ENCODE peak calls at places on chromosome 11, in four cellular contexts. U is iPS DF 19.7; K is stimulated activated CD4-positive, alpha-beta T cell treated with anti-CD3 and anti-CD28 coated beads, Interleukin-2, amount 100 ng/mL, for 48 hours; N is NCI-H1417. M is an unnamed sample.

GRCh38 chr11:2194877-2195755 is 23.5 kb upstream of the TH start:
- DNase-seq in U (no peak), K (peak), N (no peak), M (no peak)

GRCh38 chr11:102384419-102385052 is 37.5 kb downstream of the BIRC2 start:
- DNase-seq in N (no peak), U (no peak), K (no peak), M (no peak)

GRCh38 chr11:47121056-47121455 is 55.6 kb downstream of the ARFGAP2 start:
- DNase-seq in K (no peak), U (no peak), N (no peak), M (no peak)

GRCh38 chr11:13216019-13217006 is 61.3 kb upstream of the BMAL1 start:
- DNase-seq in U (no peak), K (peak), N (no peak), M (no peak)

GRCh38 chr11:131033151-131033651 is 116.9 kb upstream of the SNX19 start:
- DNase-seq in K (no peak), N (no peak), U (no peak), M (no peak)

GRCh38 chr11:81725691-81726090 is 1008.0 kb downstream of the FAM181B start:
- DNase-seq in U (no peak), N (no peak), K (no peak), M (no peak)

GRCh38 chr11:42249401-42249800 is 789.9 kb upstream of the LRRC4C start:
- DNase-seq in N (no peak), U (no peak), K (no peak), M (no peak)

GRCh38 chr11:17531818-17532131 is 12.4 kb downstream of the USH1C start:
- DNase-seq in N (no peak), K (no peak), U (no peak), M (no peak)

GRCh38 chr11:64339754-64340408 is at the start of gene CCDC88B:
- DNase-seq in U (no peak), N (no peak), K (peak), M (peak)

GRCh38 chr11:95703059-95703458 is 86.5 kb downstream of the FAM76B start:
- DNase-seq in U (no peak), K (no peak), N (no peak), M (no peak)

GRCh38 chr11:67644042-67644441 is 4.5 kb upstream of the TBX10 start:
- DNase-seq in K (no peak), N (no peak), U (no peak), M (no peak)

GRCh38 chr11:134038897-134039470 is 29.9 kb upstream of the JAM3 start:
- DNase-seq in U (no peak), K (no peak), N (peak), M (no peak)

GRCh38 chr11:7281083-7281482 is 29.4 kb downstream of the SYT9 start:
- DNase-seq in N (no peak), U (no peak), K (no peak), M (no peak)

GRCh38 chr11:71282581-71283351 is 30.4 kb upstream of the SHANK2 start:
- DNase-seq in U (no peak), N (no peak), K (no peak), M (no peak)

GRCh38 chr11:27703453-27703852 is 3.2 kb upstream of the BDNF start:
- DNase-seq in K (no peak), N (no peak), U (no peak), M (no peak)

GRCh38 chr11:59174664-59175033 is 2.7 kb downstream of the DTX4 start:
- DNase-seq in U (no peak), K (no peak), N (no peak), M (no peak)

GRCh38 chr11:34588023-34588422 is 32.9 kb upstream of the EHF start:
- DNase-seq in U (no peak), K (no peak), N (no peak), M (no peak)

GRCh38 chr11:32940865-32941264 is 48.3 kb downstream of the QSER1 start:
- DNase-seq in U (no peak), N (no peak), K (no peak), M (no peak)

GRCh38 chr11:2780850-2781412 is 81.1 kb upstream of the KCNQ1OT1 start:
- DNase-seq in K (no peak), U (no peak), N (no peak), M (no peak)

GRCh38 chr11:75733346-75734107 is 15.9 kb downstream of the MOGAT2 start:
- DNase-seq in U (no peak), N (peak), K (no peak), M (no peak)

GRCh38 chr11:82080160-82080559 is 653.5 kb downstream of the FAM181B start:
- DNase-seq in K (no peak), N (no peak), U (no peak), M (no peak)

GRCh38 chr11:97336064-97336463 is 946.3 kb downstream of the JRKL start:
- DNase-seq in U (no peak), K (no peak), N (no peak), M (no peak)

GRCh38 chr11:72048718-72049460 is 31.5 kb downstream of the NUMA1 start:
- DNase-seq in K (no peak), N (no peak), U (no peak), M (no peak)

GRCh38 chr11:64990222-64990918 is 6.4 kb downstream of the BATF2 start:
- DNase-seq in N (no peak), U (no peak), K (no peak), M (no peak)

GRCh38 chr11:104928831-104929230 is 30.6 kb upstream of the CASP12 start:
- DNase-seq in K (no peak), N (no peak), U (no peak), M (no peak)

GRCh38 chr11:48107188-48107704 is 109.4 kb upstream of the OR4B1 start:
- DNase-seq in U (no peak), N (no peak), K (peak), M (no peak)

GRCh38 chr11:34948721-34949120 is 32.3 kb downstream of the PDHX start:
- DNase-seq in U (no peak), N (no peak), K (no peak), M (no peak)

GRCh38 chr11:57357827-57358226 is 19.7 kb downstream of the P2RX3 start:
- DNase-seq in K (no peak), U (no peak), N (no peak), M (no peak)

GRCh38 chr11:36509265-36509664 is 807 bp downstream of the TRAF6 start:
- DNase-seq in K (no peak), U (no peak), N (peak), M (no peak)

GRCh38 chr11:79335681-79336080 is 105.1 kb downstream of the TENM4 start:
- DNase-seq in K (no peak), N (no peak), U (no peak), M (no peak)

GRCh38 chr11:131694526-131695424 is 324.4 kb downstream of the NTM start:
- DNase-seq in K (peak), U (no peak), N (peak), M (peak)

GRCh38 chr11:128484172-128484571 is 103.2 kb downstream of the ETS1 start:
- DNase-seq in N (no peak), K (no peak), U (no peak), M (no peak)

GRCh38 chr11:76552987-76553386 is 108.2 kb downstream of the EMSY start:
- DNase-seq in N (no peak), K (no peak), U (no peak), M (no peak)

GRCh38 chr11:12109591-12110196 is 696 bp upstream of the MICAL2 start:
- DNase-seq in K (peak), U (no peak), N (no peak), M (no peak)

GRCh38 chr11:47915407-47916137 is 64.8 kb upstream of the PTPRJ start:
- DNase-seq in N (no peak), U (no peak), K (no peak), M (no peak)

M was measured in KG1.